ENCODE peak calls at places on chromosomes 1 and 21, in four cellular contexts. G is esophagus muscularis mucosa, M is A673, N is epithelial cell of proximal tubule. S is an unnamed sample.

GRCh38 chr1:101236546-101237228 is at the start of gene S1PR1:
- DNase-seq in G (no peak), M (peak; percentile 29), N (no peak), S (peak; percentile 73)

GRCh38 chr21:35282944-35283343 is 233.8 kb upstream of the RUNX1 start:
- DNase-seq in G (no peak), M (no peak), N (no peak), S (no peak)

GRCh38 chr1:159090566-159091546 is 14.3 kb upstream of the AIM2 start:
- DNase-seq in G (no peak), M (no peak), N (no peak), S (no peak)

GRCh38 chr1:24189528-24189927 is 2.4 kb upstream of the IFNLR1 start:
- DNase-seq in G (no peak), M (no peak), N (no peak), S (no peak)

GRCh38 chr1:205983925-205984725 is 19.1 kb downstream of the RAB7B start:
- DNase-seq in G (no peak), M (peak; percentile 71), N (no peak), S (peak; percentile 51)

GRCh38 chr1:160101037-160101716 is 2.8 kb upstream of the IGSF8 start:
- DNase-seq in G (no peak), M (peak; percentile 91), N (no peak), S (peak; percentile 75)

GRCh38 chr21:42862123-42862475 is 17.2 kb downstream of the WDR4 start:
- DNase-seq in G (no peak), M (no peak), N (no peak), S (no peak)

GRCh38 chr1:206637605-206638004 is 2.3 kb downstream of the DYRK3 start:
- DNase-seq in G (no peak), M (no peak), N (no peak), S (no peak)

GRCh38 chr21:44574457-44575306 is 1.2 kb downstream of the KRTAP10-4 start:
- DNase-seq in G (peak; percentile 68), M (peak; percentile 38), N (no peak), S (no peak)

GRCh38 chr1:17768651-17769241 is 13.6 kb downstream of the ACTL8 start:
- DNase-seq in G (no peak), M (no peak), N (peak; percentile 13), S (peak; percentile 60)

GRCh38 chr1:22490309-22490708 is 38.7 kb downstream of the ZBTB40 start:
- DNase-seq in G (no peak), M (peak; percentile 45), N (no peak), S (no peak)

GRCh38 chr1:79043506-79043905 is 37.0 kb upstream of the ADGRL4 start:
- DNase-seq in G (no peak), M (peak; percentile 14), N (no peak), S (peak; percentile 90)

GRCh38 chr21:44960141-44961092 is 20.6 kb downstream of the SLX9 start:
- DNase-seq in G (no peak), M (no peak), N (no peak), S (no peak)

GRCh38 chr1:67749844-67750689 is 65.1 kb downstream of the GADD45A start:
- DNase-seq in G (no peak), M (peak; percentile 71), N (peak; percentile 87), S (peak; percentile 91)

GRCh38 chr1:147628441-147628840 is 41.9 kb downstream of the ACP6 start:
- DNase-seq in G (no peak), M (no peak), N (no peak), S (no peak)

GRCh38 chr1:2003564-2004131 is at the start of gene CFAP74:
- DNase-seq in G (no peak), M (peak; percentile 44), N (no peak), S (peak; percentile 13)

GRCh38 chr1:212700892-212701819 is 1.5 kb upstream of the BATF3 start:
- DNase-seq in G (peak; percentile 21), M (peak; percentile 33), N (no peak), S (peak; percentile 39)

GRCh38 chr1:67355745-67356424 is 48.2 kb downstream of the IL12RB2 start:
- DNase-seq in G (no peak), M (no peak), N (no peak), S (peak; percentile 93)

GRCh38 chr1:111320066-111320879 is 29.6 kb downstream of the CHIA start:
- DNase-seq in G (no peak), M (no peak), N (no peak), S (no peak)

GRCh38 chr21:33047231-33047630 is 21.5 kb downstream of the OLIG2 start:
- DNase-seq in G (no peak), M (no peak), N (no peak), S (peak; percentile 57)

GRCh38 chr1:27488523-27489138 is 1.3 kb downstream of the WASF2 start:
- DNase-seq in G (no peak), M (peak; percentile 42), N (no peak), S (peak; percentile 35)

GRCh38 chr1:151574575-151575529 is 34.7 kb downstream of the TUFT1 start:
- DNase-seq in G (no peak), M (no peak), N (no peak), S (peak; percentile 70)

GRCh38 chr1:47618830-47619229 is 181.0 kb downstream of the FOXD2 start:
- DNase-seq in G (peak; percentile 26), M (no peak), N (no peak), S (no peak)

GRCh38 chr21:18384771-18385170 is 18.8 kb downstream of the TMPRSS15 start:
- DNase-seq in G (no peak), M (peak; percentile 51), N (no peak), S (no peak)

GRCh38 chr1:40386311-40386778 is 12.8 kb downstream of the SMAP2 start:
- DNase-seq in G (no peak), M (peak; percentile 38), N (no peak), S (no peak)

GRCh38 chr1:154258784-154259183 is 13.6 kb upstream of the HAX1 start:
- DNase-seq in G (no peak), M (no peak), N (no peak), S (no peak)

GRCh38 chr1:186374313-186375151 is 521 bp downstream of the TPR start:
- DNase-seq in G (no peak), M (peak; percentile 28), N (no peak), S (peak; percentile 37)

GRCh38 chr1:8671313-8671917 is 146.0 kb downstream of the RERE start:
- DNase-seq in G (no peak), M (peak; percentile 89), N (no peak), S (peak; percentile 75)

GRCh38 chr1:203796223-203796747 is 862 bp downstream of the ZBED6 start:
- DNase-seq in G (no peak), M (peak; percentile 68), N (no peak), S (peak; percentile 31)

GRCh38 chr1:54559111-54559548 is 11.1 kb downstream of the ACOT11 start:
- DNase-seq in G (no peak), M (no peak), N (no peak), S (no peak)

DNA sequence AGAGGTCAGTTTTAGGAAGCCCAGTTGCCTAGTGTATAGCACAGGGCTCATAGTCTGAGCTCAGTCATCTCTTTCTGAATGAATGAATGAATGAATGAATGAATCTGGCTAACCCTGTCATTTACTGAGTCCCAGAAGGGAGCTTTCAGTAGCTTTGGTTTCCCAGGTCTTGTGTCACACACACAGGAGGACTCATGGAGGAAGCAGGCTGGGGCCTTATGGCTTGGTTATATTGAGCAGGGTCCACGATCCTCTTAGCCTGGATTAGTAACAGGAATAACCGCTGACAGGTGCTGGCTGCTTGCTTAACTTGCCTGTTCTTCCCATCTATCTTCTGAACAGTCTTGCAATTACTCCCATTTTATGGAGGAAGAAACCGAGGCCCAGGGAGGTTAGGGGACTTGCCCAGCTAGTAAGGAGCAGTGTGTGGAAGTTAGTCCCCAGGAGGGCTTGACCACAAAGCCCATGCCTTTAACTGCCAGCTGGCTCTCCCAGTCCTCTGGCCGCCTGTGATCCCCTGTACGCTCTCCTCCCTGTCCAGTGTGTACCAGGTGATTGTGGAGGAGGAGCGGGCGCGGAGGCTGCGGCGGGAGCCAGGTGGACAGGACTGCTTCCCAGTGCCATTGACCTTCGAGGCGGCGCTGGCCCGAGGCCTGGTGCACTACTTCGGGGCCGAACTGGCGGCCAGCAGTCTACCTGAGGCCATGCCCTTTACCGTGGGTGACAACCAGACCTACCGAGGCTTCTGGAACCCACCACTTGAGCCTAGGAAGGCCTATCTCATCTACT is 46.0 kb downstream of the PTPRU start:
- DNase-seq in G (no peak), M (no peak), N (no peak), S (no peak)
- H3K4me3 ChIP-seq in G (no peak overlapping the region), M (no peak overlapping the region), N (no peak overlapping the region), S (no peak overlapping the region)

GRCh38 chr1:150574260-150575071 is 4.9 kb downstream of the MCL1 start:
- DNase-seq in G (no peak), M (no peak), N (no peak), S (peak; percentile 40)
- H3K4me3 ChIP-seq in G (peak overlapping the region; percentile 87), M (peak overlapping the region; percentile 90), N (peak overlapping the region; percentile 76), S (peak overlapping the region; percentile 99)

DNA sequence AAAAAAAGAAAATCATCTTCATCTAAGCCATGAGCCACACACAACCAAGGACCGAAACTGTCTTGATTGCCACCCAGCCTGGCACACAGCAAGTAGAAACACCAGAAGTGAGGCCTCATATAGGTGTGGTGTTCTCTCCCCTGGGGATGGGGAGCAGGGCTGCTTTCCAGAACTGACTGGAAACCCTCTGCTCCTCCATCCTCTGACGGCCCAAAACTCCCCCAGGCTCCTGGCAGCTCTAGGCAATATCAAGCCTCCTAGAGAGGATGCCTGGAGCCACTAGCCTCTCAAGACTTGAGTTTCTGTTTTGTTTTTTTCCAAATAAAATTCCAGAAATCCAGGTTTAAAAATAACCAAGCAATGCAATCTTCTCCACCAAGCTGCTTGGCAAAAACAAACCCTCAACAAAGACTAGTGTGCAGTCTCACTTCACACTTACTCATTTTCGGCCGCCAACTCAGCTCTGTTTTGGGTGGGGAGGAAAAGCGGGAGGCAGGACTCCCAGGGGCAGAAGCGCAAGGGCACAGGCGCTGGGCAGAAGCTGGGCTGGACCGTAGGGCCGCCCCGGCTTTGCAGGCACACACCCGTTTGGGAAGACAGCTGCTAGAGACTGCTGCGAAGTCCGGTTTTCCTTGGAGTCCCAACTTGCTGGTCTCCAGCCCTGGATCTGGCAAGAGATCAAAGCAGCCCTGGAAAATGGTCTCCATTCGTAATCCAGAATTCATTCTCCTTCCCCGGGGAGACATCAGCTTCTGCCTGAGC is 78.2 kb upstream of the CAPZB start:
- DNase-seq in G (peak; percentile 93), M (no peak), N (no peak), S (peak; percentile 58)
- H3K4me3 ChIP-seq in G (peak overlapping the region; percentile 38), M (no peak overlapping the region), N (no peak overlapping the region), S (peak overlapping the region; percentile 47)

GRCh38 chr1:31781138-31782065 is 17.3 kb upstream of the ADGRB2 start:
- DNase-seq in G (no peak), M (no peak), N (no peak), S (no peak)

GRCh38 chr1:31780632-31781031 is 16.5 kb upstream of the ADGRB2 start:
- DNase-seq in G (no peak), M (no peak), N (no peak), S (no peak)

GRCh38 chr1:31783846-31784245 is 19.7 kb upstream of the ADGRB2 start:
- DNase-seq in G (no peak), M (no peak), N (no peak), S (no peak)

GRCh38 chr1:31782766-31783410 is 18.7 kb upstream of the ADGRB2 start:
- DNase-seq in G (no peak), M (no peak), N (no peak), S (no peak)

DNA sequence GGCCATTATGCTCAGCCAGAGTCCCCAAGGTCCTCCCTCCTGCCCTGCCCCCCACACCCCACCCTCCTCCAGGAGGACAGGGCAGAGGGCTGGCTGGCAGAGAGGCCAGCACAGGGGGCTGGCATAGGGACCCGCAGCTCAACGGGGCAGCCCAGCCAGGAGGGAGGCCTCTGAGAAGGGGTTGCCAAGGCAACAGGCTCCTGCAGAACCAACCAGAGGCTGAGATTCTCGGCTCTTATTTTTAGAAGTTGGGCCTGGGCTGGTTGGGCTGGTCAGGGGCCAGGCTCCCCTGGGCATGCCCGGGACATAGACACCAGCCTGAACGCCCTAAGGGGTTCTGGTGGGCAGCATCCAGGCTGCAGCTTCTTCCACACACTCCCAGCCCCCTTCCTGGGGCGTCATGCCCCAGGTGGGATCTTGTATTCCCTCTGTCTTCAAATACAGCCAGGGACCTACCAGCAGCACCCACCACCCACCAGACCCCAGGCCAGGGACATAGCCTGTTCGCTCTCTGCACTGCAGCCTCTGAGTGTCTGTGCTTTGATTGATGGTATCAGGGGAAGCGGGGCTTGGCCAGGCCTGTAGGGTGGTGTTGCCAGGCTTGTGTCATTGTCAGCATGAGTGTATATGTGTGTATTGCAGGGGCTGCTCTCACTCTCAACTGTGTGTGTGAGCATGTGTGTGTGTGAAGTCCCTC is 18.1 kb upstream of the ADGRB2 start:
- DNase-seq in G (no peak), M (no peak), N (no peak), S (no peak)
- H3K4me3 ChIP-seq in G (no peak overlapping the region), M (no peak overlapping the region), N (no peak overlapping the region), S (no peak overlapping the region)